ENCODE peak calls at places on chromosome 1, in seven cellular contexts. O is MM.1S; J is kidney epithelial cell; D is mammary epithelial cell; M is H9; S is SK-N-SH; F is CD4-positive, alpha-beta T cell. H is an unnamed sample.

GRCh38 chr1:37294514-37294913 is 179.9 kb upstream of the ZC3H12A start:
- DNase-seq in M (no peak), D (no peak), S (no peak), J (no peak), O (no peak), F (no peak), H (no peak)

GRCh38 chr1:179709841-179710329 is 33.2 kb upstream of the FAM163A start:
- DNase-seq in S (peak; percentile 31), O (peak; percentile 66), F (no peak), M (no peak), D (peak; percentile 24), J (no peak), H (no peak)

GRCh38 chr1:109185357-109185756 is 28.4 kb upstream of the SARS1 start:
- DNase-seq in J (no peak), D (no peak), M (no peak), O (no peak), S (no peak), F (no peak), H (no peak)

GRCh38 chr1:94974224-94974623 is 47.3 kb upstream of the CNN3 start:
- DNase-seq in J (peak; percentile 66), D (no peak), F (no peak), O (no peak), S (no peak), M (no peak), H (no peak)

GRCh38 chr1:37814257-37814656 is 6.2 kb upstream of the YRDC start:
- DNase-seq in S (no peak), F (no peak), J (no peak), O (no peak), D (no peak), M (no peak), H (no peak)

GRCh38 chr1:35768350-35769187 is 1.2 kb downstream of the CLSPN start:
- DNase-seq in J (no peak), M (no peak), F (no peak), S (peak; percentile 22), O (no peak), D (no peak), H (no peak)

GRCh38 chr1:245682638-245683376 is 528.0 kb downstream of the KIF26B start:
- DNase-seq in M (no peak), J (no peak), O (no peak), F (no peak), D (no peak), S (peak; percentile 89), H (no peak)

GRCh38 chr1:233641029-233641428 is 27.1 kb downstream of the KCNK1 start:
- DNase-seq in F (no peak), O (no peak), D (no peak), M (no peak), S (no peak), J (no peak), H (no peak)

GRCh38 chr1:228101994-228102790 is 933 bp downstream of the C1orf35 start:
- DNase-seq in S (peak; percentile 86), J (no peak), O (peak; percentile 60), D (peak; percentile 35), F (peak; percentile 51), M (peak; percentile 60), H (no peak)
- TF ChIP-seq CTCF in S (peak; percentile 24), J (peak; percentile 35), O (peak; percentile 42), D (peak; percentile 29), F (peak; percentile 30), M (peak; percentile 49), H (peak; percentile 18)

DNA sequence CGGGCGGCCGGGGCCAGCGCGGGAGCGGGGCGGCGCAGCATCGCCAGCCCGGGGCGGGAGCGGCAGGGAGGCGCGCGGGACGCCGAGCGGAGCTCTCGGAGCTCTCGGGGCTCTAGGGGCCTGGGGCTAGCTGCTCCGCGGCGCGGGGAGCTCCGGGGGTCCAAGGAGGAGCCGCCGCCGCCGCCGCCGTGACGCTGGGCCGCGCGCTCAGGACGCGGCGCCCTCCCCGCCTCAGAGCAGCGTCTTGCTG is 147 bp downstream of the CLSTN1 start:
- DNase-seq in D (no peak), O (peak; percentile 15), M (no peak), S (peak; percentile 83), F (no peak), J (no peak), H (no peak)
- TF ChIP-seq CTCF in D (no peak), O (no peak), M (no peak), S (no peak), F (no peak), J (no peak), H (no peak)

DNA sequence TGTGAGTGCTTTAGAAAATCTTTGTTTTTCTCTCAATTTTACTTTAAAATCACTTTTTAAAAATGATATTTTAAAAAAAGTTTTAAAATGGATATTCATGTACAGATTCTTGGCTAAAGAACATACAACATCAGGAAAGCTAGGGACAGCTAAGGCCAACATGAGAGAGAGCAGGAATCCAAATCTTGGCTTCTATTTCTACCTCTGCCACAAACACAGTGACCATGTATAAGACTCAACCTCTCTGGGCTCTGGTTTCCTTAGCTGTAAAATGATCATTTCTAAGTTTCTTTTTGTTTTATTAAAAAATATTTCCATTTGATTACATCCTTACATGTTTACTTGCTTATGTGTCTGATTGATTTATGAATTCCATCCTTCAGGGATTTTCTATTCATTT is 1.2 kb downstream of the VCAM1 start:
- DNase-seq in F (no peak), S (no peak), J (no peak), M (no peak), O (no peak), D (no peak), H (no peak)
- TF ChIP-seq CTCF in F (no peak), S (no peak), J (no peak), M (no peak), O (no peak), D (no peak), H (no peak)

DNA sequence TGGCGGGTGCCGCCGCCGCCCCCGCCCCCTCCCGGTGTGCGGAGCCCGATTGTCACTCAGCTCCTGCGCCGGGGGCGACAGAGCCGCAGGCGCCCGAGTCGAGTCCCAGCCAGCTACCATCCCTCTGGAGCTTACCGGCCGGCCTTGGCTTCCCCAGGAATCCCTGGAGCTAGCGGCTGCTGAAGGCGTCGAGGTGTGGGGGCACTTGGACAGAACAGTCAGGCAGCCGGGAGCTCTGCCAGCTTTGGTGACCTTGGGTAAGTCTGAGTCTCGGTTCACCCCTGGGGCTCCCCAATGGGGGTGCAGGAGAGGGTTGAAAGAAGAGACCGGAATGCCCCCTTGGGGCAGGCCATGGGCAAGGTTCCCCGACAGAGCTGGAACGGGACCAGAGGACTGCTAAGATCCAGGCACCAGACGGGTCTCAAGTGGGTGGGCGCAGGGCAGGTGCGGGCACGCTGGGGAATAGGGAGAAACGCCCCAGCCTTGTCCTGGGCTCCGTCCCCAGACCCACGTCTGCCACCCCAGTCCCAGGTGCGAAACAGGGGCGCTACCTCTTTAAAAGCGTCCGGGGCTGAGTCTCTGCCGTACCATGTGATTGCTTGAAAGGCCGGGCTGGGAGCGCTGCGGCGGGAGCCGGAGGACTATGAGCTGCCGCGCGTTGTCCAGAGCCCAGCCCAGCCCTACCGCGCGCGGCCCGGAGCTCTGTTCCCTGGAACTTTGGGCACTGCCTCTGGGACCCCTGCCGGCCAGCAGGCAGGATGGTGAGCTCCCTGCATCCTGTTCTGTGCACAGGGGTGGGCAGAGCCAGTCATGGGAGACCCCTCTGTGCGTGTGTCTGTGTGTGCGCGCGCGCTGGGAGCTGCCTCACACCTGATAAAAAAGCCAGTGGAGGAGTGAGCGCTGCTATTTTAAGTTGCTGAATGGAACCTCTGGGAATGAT is at the start of gene ADORA1:
- DNase-seq in F (no peak), O (peak; percentile 73), J (no peak), D (peak; percentile 47), S (peak; percentile 80), M (peak; percentile 80), H (no peak)
- TF ChIP-seq CTCF in F (no peak), O (no peak), J (peak; percentile 19), D (peak; percentile 11), S (peak; percentile 28), M (peak; percentile 32), H (no peak)

DNA sequence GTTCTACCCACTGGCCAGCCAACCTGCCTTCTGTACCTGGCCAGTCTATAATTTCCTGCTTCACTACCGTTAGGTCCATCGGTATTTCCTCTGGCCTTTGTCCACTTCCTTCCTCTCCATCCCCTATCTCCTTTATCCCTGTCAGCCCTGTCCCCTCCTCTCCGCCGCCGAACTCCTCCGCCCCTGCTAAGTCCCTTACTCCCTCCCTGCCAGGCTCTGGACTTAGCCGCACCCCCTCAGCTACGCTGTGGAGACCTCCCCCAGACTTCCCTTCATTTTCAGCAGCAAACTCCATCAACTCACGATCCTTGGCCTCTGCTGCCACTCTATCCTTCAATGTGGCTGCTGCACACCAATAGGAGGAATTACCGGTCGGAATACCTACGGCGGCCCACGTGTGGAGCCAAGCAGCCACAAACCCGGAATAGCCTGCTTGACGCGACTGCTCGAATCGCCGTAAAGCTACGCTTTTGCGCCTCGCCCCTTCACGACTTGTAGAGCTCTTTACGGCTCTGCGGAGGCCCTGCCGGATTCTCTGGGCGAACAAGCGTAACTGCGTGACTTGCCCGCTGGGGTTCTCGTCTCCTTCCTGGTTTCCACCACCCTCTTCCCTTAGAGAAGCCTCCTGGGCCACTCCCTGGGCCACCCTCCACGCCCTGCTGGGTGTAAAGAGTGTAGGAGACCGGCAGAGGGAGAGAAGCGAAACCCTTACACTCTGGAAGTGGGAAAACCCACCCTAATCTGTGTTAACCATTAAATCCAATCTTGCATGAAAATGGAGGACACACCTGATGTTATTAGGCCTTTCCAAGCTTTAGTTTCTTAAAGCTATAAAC is at the start of gene ZNHIT6:
- DNase-seq in M (peak; percentile 97), O (peak; percentile 98), F (peak; percentile 73), S (peak; percentile 77), J (peak; percentile 99), D (peak; percentile 96), H (peak; percentile 84)
- TF ChIP-seq CTCF in M (peak; percentile 56), O (peak; percentile 45), F (no peak), S (peak; percentile 40), J (peak; percentile 34), D (peak; percentile 42), H (peak; percentile 29)

GRCh38 chr1:117284408-117285215 is 73.9 kb upstream of the VTCN1 start:
- DNase-seq in D (peak; percentile 55), F (no peak), M (peak; percentile 33), O (peak; percentile 27), J (peak; percentile 45), S (peak; percentile 62), H (no peak)
- TF ChIP-seq CTCF in D (peak; percentile 72), F (no peak), M (peak; percentile 86), O (peak; percentile 38), J (peak; percentile 45), S (peak; percentile 75), H (no peak)

DNA sequence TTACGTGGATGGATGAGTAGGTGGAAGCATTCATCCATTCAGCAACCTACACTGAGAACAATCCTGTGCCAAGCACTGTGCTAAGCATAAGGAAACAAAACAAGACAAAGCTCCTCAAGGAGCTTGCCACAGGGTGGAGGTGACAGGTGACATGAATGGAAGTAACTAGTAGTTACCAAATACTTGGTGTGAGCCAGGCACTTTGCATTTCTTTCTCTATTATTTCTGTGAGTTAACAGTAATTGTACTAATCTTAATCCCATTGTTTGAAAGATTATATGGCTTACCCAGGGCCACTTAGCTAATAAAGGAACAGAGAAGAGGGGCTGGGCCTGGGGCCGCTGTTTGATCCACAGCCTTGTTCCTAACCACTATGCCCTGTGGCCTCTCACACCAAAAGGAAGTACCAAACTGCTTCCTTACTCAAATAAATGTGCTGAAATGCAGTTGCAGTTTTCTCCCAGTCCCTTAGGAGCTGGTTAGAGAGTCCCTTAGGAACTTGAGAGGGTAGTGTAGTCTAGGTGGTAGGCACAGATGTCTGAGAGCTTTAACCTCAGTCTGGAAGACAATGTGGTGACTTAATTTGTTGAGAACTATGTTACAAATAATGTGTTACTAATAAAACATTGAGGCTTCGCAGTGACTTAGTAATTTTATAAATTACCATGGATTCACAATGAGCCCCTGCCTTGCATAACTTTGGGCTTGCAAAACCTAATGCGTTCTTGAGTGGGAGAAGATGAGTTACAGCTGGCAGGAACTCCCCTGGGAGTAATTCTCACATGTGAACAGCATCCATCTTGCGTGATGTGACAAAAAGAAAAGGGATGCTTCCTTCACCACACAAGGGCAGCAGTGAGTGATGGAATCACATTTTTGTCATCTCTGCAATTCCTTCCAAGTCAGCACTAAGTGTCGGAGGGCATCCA is 69.8 kb downstream of the MPZL1 start:
- DNase-seq in F (no peak), D (no peak), J (no peak), S (no peak), O (no peak), M (no peak), H (peak; percentile 59)
- TF ChIP-seq CTCF in F (no peak), D (no peak), J (no peak), S (no peak), O (no peak), M (no peak), H (no peak)